ENCODE peak calls at places on chromosomes 12 and 14, in four cellular contexts. One of them, this sample, is unnamed.
A peak's percentile ranks its signal among the peaks of the same experiment; 100 is the strongest.

GRCh38 chr14:56490379-56490778 is 89.2 kb upstream of the TMEM260 start:
- DNase-seq in H9: no peak
- DNase-seq in neuronal stem cell: no peak
- DNase-seq in mesendoderm: peak; percentile 35
- DNase-seq in this sample: peak; percentile 40

GRCh38 chr12:102885043-102885932 is 31.8 kb downstream of the PAH start:
- DNase-seq in H9: no peak
- DNase-seq in neuronal stem cell: peak; percentile 54
- DNase-seq in mesendoderm: no peak
- DNase-seq in this sample: no peak

GRCh38 chr12:68240079-68240478 is 13.3 kb downstream of the IL22 start:
- DNase-seq in H9: no peak
- DNase-seq in neuronal stem cell: no peak
- DNase-seq in mesendoderm: peak; percentile 23
- DNase-seq in this sample: peak; percentile 82

GRCh38 chr14:63901434-63902085 is 48.8 kb downstream of the SYNE2 start:
- DNase-seq in H9: no peak
- DNase-seq in neuronal stem cell: no peak
- DNase-seq in mesendoderm: no peak
- DNase-seq in this sample: peak; percentile 60

GRCh38 chr12:26266881-26267280 is 71.5 kb downstream of the SSPN start:
- DNase-seq in H9: no peak
- DNase-seq in neuronal stem cell: no peak
- DNase-seq in mesendoderm: no peak
- DNase-seq in this sample: no peak

GRCh38 chr12:52127683-52128450 is 48.4 kb downstream of the SMIM41 start:
- DNase-seq in H9: no peak
- DNase-seq in neuronal stem cell: no peak
- DNase-seq in mesendoderm: no peak
- DNase-seq in this sample: no peak

GRCh38 chr12:31326689-31327659 is 1.0 kb upstream of the SINHCAF start:
- DNase-seq in H9: no peak
- DNase-seq in neuronal stem cell: peak; percentile 20
- DNase-seq in mesendoderm: peak; percentile 30
- DNase-seq in this sample: no peak

GRCh38 chr12:124332068-124332672 is 37.3 kb downstream of the RFLNA start:
- DNase-seq in H9: peak; percentile 61
- DNase-seq in neuronal stem cell: no peak
- DNase-seq in mesendoderm: peak; percentile 45
- DNase-seq in this sample: no peak

GRCh38 chr14:29927596-29928341 is at the start of gene PRKD1:
- DNase-seq in H9: peak; percentile 65
- DNase-seq in neuronal stem cell: peak; percentile 57
- DNase-seq in mesendoderm: peak; percentile 86
- DNase-seq in this sample: peak; percentile 62

GRCh38 chr12:127304751-127305725 is 961.9 kb upstream of the TMEM132C start:
- DNase-seq in H9: no peak
- DNase-seq in neuronal stem cell: no peak
- DNase-seq in mesendoderm: peak; percentile 7
- DNase-seq in this sample: no peak

GRCh38 chr12:49962861-49963765 is 1.4 kb downstream of the AQP5 start:
- DNase-seq in H9: no peak
- DNase-seq in neuronal stem cell: no peak
- DNase-seq in mesendoderm: no peak
- DNase-seq in this sample: no peak

GRCh38 chr12:108091351-108091750 is 37.7 kb upstream of the WSCD2 start:
- DNase-seq in H9: no peak
- DNase-seq in neuronal stem cell: no peak
- DNase-seq in mesendoderm: no peak
- DNase-seq in this sample: no peak

GRCh38 chr12:6178981-6179761 is 21.0 kb upstream of the CD9 start:
- DNase-seq in H9: peak; percentile 66
- DNase-seq in neuronal stem cell: no peak
- DNase-seq in mesendoderm: peak; percentile 98
- DNase-seq in this sample: peak; percentile 51

GRCh38 chr14:68306934-68307758 is 485.7 kb downstream of the ZFP36L1 start:
- DNase-seq in H9: no peak
- DNase-seq in neuronal stem cell: no peak
- DNase-seq in mesendoderm: no peak
- DNase-seq in this sample: peak; percentile 51

GRCh38 chr14:28656704-28657255 is 109.8 kb upstream of the FOXG1 start:
- DNase-seq in H9: no peak
- DNase-seq in neuronal stem cell: no peak
- DNase-seq in mesendoderm: no peak
- DNase-seq in this sample: no peak

DNA sequence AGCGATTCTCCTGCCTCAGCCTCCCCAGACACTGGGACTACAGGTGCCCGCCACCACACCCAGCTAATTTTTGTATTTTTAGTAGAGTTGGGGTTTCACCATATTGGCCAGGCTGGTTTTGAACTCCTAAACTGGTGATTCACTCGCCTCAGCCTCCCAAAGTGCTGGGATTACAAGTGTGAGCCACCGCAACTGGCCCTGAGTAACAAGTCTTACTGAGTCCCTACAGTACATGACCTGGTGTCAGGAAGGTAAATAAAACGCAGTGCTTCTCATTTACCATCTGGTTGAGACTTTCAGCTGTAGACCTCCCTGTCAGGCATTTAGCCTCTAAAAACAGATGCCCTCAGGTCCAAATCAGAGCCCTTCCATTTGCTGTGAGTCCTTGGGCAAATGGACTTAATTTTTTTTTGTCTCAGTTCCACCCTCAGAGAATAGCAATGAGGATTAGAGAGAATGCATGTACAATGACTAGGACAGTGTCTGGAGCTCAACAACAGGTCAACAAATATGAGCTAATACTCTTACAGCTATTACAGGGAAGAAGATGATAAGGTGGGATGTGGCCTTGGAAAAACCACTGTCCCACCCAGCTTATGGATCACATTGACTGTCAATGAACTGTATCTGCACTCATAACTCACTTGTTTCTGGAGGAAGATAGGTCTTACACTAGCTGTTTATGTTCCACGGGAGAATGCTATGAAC is 70.5 kb downstream of the PHLDA1 start:
- DNase-seq in H9: no peak
- DNase-seq in neuronal stem cell: no peak
- DNase-seq in mesendoderm: no peak
- DNase-seq in this sample: no peak
- H2BK5ac ChIP-seq in H9: no peak overlapping the region
- H2BK5ac ChIP-seq in neuronal stem cell: no peak overlapping the region
- H2BK5ac ChIP-seq in mesendoderm: no peak overlapping the region
- H2BK5ac ChIP-seq in this sample: no peak overlapping the region

DNA sequence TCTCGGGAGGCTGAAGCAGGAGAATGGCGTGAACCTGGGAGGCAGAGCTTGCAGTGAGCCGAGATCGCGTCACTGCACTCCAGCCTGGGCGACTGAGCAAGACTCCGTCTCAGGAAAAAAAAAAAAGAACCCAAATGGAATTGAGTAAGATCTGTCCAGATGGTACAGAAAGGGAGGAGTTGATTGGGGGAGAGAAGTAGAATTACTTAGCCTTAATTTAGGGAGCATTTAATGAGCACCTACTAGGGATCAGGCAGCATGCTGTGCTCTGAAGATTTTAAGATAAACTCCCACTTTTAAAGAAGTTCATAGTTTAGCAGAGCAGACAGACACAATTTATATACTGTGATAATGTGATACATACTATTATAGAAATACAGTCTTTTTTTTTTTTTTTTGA is 4.5 kb downstream of the RAB5B start:
- DNase-seq in H9: no peak
- DNase-seq in neuronal stem cell: no peak
- DNase-seq in mesendoderm: no peak
- DNase-seq in this sample: no peak
- H2BK5ac ChIP-seq in H9: no peak overlapping the region
- H2BK5ac ChIP-seq in neuronal stem cell: no peak overlapping the region
- H2BK5ac ChIP-seq in mesendoderm: no peak overlapping the region
- H2BK5ac ChIP-seq in this sample: no peak overlapping the region

GRCh38 chr12:121456551-121456950 is 56.6 kb downstream of the RNF34 start:
- DNase-seq in H9: no peak
- DNase-seq in neuronal stem cell: no peak
- DNase-seq in mesendoderm: peak; percentile 82
- DNase-seq in this sample: no peak
- H2BK5ac ChIP-seq in H9: no peak overlapping the region
- H2BK5ac ChIP-seq in neuronal stem cell: no peak overlapping the region
- H2BK5ac ChIP-seq in mesendoderm: no peak overlapping the region
- H2BK5ac ChIP-seq in this sample: no peak overlapping the region

DNA sequence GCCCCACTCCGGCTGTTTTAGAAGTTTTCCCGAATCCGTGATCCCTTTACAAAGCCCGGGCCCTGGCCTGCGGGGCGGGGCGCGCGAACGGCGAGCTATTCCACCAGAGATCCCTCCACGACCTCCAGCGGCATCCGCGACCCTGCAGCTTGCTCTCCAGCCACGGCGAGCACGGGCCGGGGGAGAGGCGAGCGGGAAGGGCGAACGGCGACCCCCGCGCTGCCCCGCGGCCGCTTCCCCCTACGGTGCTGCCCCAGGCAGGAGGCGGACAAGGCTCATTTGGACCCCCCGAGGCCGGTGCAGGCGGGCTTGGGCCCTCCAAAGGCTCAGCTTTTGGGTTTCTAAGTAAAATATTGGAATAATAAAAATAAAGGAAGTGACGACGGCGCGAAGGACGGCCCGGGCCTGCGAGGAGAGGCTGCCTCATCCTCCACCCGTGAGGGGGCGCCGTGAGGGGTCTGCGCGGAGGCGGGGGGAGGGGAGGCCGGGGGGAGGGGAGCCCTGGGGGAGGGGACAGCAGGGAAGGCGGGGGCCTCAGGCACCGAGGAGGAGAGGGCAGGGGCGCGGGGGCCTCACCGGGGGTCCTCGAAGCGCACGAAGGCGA is 600 bp downstream of the SRSF9 start:
- DNase-seq in H9: no peak
- DNase-seq in neuronal stem cell: peak; percentile 40
- DNase-seq in mesendoderm: no peak
- DNase-seq in this sample: peak; percentile 10
- H2BK5ac ChIP-seq in H9: peak overlapping the region; percentile 95
- H2BK5ac ChIP-seq in neuronal stem cell: peak overlapping the region; percentile 98
- H2BK5ac ChIP-seq in mesendoderm: peak overlapping the region; percentile 93
- H2BK5ac ChIP-seq in this sample: peak overlapping the region; percentile 84

GRCh38 chr12:122974274-122974891 is 661 bp upstream of the OGFOD2 start:
- DNase-seq in H9: peak; percentile 99
- DNase-seq in neuronal stem cell: peak; percentile 98
- DNase-seq in mesendoderm: peak; percentile 99
- DNase-seq in this sample: peak; percentile 98

GRCh38 chr12:122975790-122976647 is 975 bp downstream of the OGFOD2 start:
- DNase-seq in H9: no peak
- DNase-seq in neuronal stem cell: no peak
- DNase-seq in mesendoderm: peak; percentile 50
- DNase-seq in this sample: no peak

GRCh38 chr12:122977153-122977552 is 2.1 kb downstream of the OGFOD2 start:
- DNase-seq in H9: no peak
- DNase-seq in neuronal stem cell: no peak
- DNase-seq in mesendoderm: no peak
- DNase-seq in this sample: no peak

GRCh38 chr12:122976648-122976975 is 1.6 kb downstream of the OGFOD2 start:
- DNase-seq in H9: no peak
- DNase-seq in neuronal stem cell: no peak
- DNase-seq in mesendoderm: no peak
- DNase-seq in this sample: no peak

GRCh38 chr12:122974892-122975789 is at the start of gene OGFOD2:
- DNase-seq in H9: peak; percentile 92
- DNase-seq in neuronal stem cell: peak; percentile 85
- DNase-seq in mesendoderm: peak; percentile 94
- DNase-seq in this sample: peak; percentile 88
- H2BK5ac ChIP-seq in H9: no peak within 1 kb of the TSS
- H2BK5ac ChIP-seq in neuronal stem cell: peak within 1 kb of the TSS; percentile 99
- H2BK5ac ChIP-seq in mesendoderm: peak within 1 kb of the TSS; percentile 75
- H2BK5ac ChIP-seq in this sample: peak within 1 kb of the TSS; percentile 84

DNA sequence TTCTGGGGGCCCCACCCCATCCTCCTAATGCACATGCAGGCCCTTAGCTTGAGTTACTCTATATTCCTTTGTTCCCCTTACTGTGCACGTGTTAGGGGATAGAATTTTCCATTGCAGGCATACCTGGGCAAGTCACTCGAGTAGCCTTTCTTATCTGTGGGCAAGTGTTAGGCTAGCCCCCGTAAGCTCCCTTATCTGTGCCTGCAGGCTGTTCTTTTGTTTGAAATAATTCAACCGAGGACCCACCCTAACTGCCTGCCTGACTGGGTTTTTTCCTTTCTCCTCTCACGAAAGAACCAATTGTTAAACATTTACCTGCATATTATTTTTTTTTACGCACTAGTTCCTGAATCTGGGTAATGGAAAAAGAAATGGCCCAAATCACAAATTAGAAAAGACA is 21.3 kb upstream of the BCAT1 start:
- DNase-seq in H9: no peak
- DNase-seq in neuronal stem cell: no peak
- DNase-seq in mesendoderm: no peak
- DNase-seq in this sample: no peak
- H2BK5ac ChIP-seq in H9: no peak overlapping the region
- H2BK5ac ChIP-seq in neuronal stem cell: no peak overlapping the region
- H2BK5ac ChIP-seq in mesendoderm: no peak overlapping the region
- H2BK5ac ChIP-seq in this sample: no peak overlapping the region

GRCh38 chr12:47989023-47989417 is 15.3 kb downstream of the COL2A1 start:
- DNase-seq in H9: no peak
- DNase-seq in neuronal stem cell: no peak
- DNase-seq in mesendoderm: no peak
- DNase-seq in this sample: no peak
- H2BK5ac ChIP-seq in H9: no peak overlapping the region
- H2BK5ac ChIP-seq in neuronal stem cell: no peak overlapping the region
- H2BK5ac ChIP-seq in mesendoderm: no peak overlapping the region
- H2BK5ac ChIP-seq in this sample: no peak overlapping the region

GRCh38 chr14:65210827-65211192 is 108.5 kb upstream of the MAX start:
- DNase-seq in H9: no peak
- DNase-seq in neuronal stem cell: no peak
- DNase-seq in mesendoderm: no peak
- DNase-seq in this sample: no peak

GRCh38 chr14:65210118-65210826 is 108.0 kb upstream of the MAX start:
- DNase-seq in H9: no peak
- DNase-seq in neuronal stem cell: no peak
- DNase-seq in mesendoderm: no peak
- DNase-seq in this sample: peak; percentile 29

GRCh38 chr14:65211341-65211987 is 109.1 kb upstream of the MAX start:
- DNase-seq in H9: no peak
- DNase-seq in neuronal stem cell: no peak
- DNase-seq in mesendoderm: no peak
- DNase-seq in this sample: peak; percentile 85

GRCh38 chr14:65213316-65213715 is 111.0 kb upstream of the MAX start:
- DNase-seq in H9: no peak
- DNase-seq in neuronal stem cell: no peak
- DNase-seq in mesendoderm: no peak
- DNase-seq in this sample: no peak

DNA sequence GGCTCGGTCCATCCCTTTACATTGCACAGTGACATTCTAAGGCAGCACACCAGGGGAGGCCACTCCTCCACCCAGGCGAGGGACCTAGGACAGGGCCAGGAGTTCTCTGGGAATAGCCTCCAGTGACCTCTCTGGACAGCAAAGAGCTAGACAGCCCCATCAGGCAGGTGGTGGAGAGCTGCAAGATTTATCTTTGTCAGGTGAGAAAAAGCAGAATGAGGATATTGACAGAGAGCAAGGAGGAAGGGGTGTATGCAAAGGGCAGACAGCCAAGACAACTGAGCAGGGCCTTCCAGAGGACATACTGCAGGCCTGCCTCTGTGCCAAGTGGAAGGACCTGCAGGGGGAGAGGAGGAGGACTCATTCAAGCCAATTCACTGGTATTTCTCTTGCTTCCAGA is 112.4 kb upstream of the MAX start:
- DNase-seq in H9: no peak
- DNase-seq in neuronal stem cell: no peak
- DNase-seq in mesendoderm: no peak
- DNase-seq in this sample: no peak
- H2BK5ac ChIP-seq in H9: no peak overlapping the region
- H2BK5ac ChIP-seq in neuronal stem cell: no peak overlapping the region
- H2BK5ac ChIP-seq in mesendoderm: peak overlapping the region; percentile 26
- H2BK5ac ChIP-seq in this sample: no peak overlapping the region

This sample was measured in IMR-90.